ENCODE peak calls at places on chromosome 12, in nine cellular contexts. K, R, A, U, E, V, H, L and F are unnamed samples.

GRCh38 chr12:106586803-106587684 is 4.2 kb downstream of the RFX4 start:
- DNase-seq in K (peak), R (no peak), A (no peak), U (no peak), E (no peak), V (no peak), H (no peak), L (no peak), F (no peak)

GRCh38 chr12:131054345-131055092 is 100.8 kb downstream of the ADGRD1 start:
- DNase-seq in K (no peak), R (peak), A (peak), U (no peak), E (no peak), V (no peak), H (no peak), L (peak), F (no peak)

GRCh38 chr12:13195848-13196301 is 651 bp upstream of the EMP1 start:
- DNase-seq in K (no peak), R (peak), A (no peak), U (no peak), E (no peak), V (no peak), H (no peak), L (no peak), F (peak)

GRCh38 chr12:89721291-89721987 is 12.8 kb upstream of the ATP2B1 start:
- DNase-seq in K (no peak), R (no peak), A (no peak), U (no peak), E (no peak), V (no peak), H (peak), L (no peak), F (no peak)

GRCh38 chr12:45130881-45131281 is 80.0 kb upstream of the DBX2 start:
- DNase-seq in K (peak), R (peak), A (no peak), U (no peak), E (no peak), V (peak), H (peak), L (peak), F (peak)

GRCh38 chr12:1838223-1838993 is 18.0 kb downstream of the LRTM2 start:
- DNase-seq in K (no peak), R (peak), A (peak), U (no peak), E (no peak), V (no peak), H (no peak), L (no peak), F (no peak)

GRCh38 chr12:48004039-48004940 is at the start of gene COL2A1:
- DNase-seq in K (no peak), R (no peak), A (no peak), U (no peak), E (no peak), V (no peak), H (no peak), L (no peak), F (no peak)

GRCh38 chr12:77354766-77355362 is 289.5 kb upstream of the E2F7 start:
- DNase-seq in K (no peak), R (no peak), A (no peak), U (no peak), E (no peak), V (no peak), H (no peak), L (no peak), F (no peak)

GRCh38 chr12:93204896-93205295 is 172.8 kb upstream of the NUDT4 start:
- DNase-seq in K (no peak), R (no peak), A (no peak), U (no peak), E (no peak), V (no peak), H (no peak), L (no peak), F (no peak)

GRCh38 chr12:113328368-113328889 is 6.5 kb downstream of the SLC8B1 start:
- DNase-seq in K (no peak), R (no peak), A (no peak), U (no peak), E (no peak), V (no peak), H (no peak), L (no peak), F (no peak)

GRCh38 chr12:113322353-113322752 is 12.6 kb downstream of the SLC8B1 start:
- DNase-seq in K (no peak), R (no peak), A (no peak), U (no peak), E (no peak), V (no peak), H (no peak), L (no peak), F (no peak)

GRCh38 chr12:113329022-113329790 is 5.7 kb downstream of the SLC8B1 start:
- DNase-seq in K (no peak), R (no peak), A (no peak), U (no peak), E (no peak), V (no peak), H (no peak), L (no peak), F (no peak)

GRCh38 chr12:113327000-113327399 is 7.9 kb downstream of the SLC8B1 start:
- DNase-seq in K (no peak), R (no peak), A (no peak), U (no peak), E (no peak), V (no peak), H (no peak), L (no peak), F (no peak)

GRCh38 chr12:113325938-113326337 is 9.0 kb downstream of the SLC8B1 start:
- DNase-seq in K (no peak), R (peak), A (no peak), U (no peak), E (no peak), V (no peak), H (no peak), L (no peak), F (no peak)
- TF ChIP-seq POLR2AphosphoS5 in K (no peak), R (peak), A (no peak), U (no peak), E (no peak), V (no peak), H (no peak), L (no peak), F (no peak)

GRCh38 chr12:8108808-8109398 is 14.5 kb upstream of the CLEC4A start:
- DNase-seq in K (peak), R (peak), A (peak), U (peak), E (no peak), V (peak), H (peak), L (peak), F (peak)
- TF ChIP-seq POLR2AphosphoS5 in K (no peak), R (no peak), A (no peak), U (no peak), E (peak), V (no peak), H (no peak), L (no peak), F (no peak)

GRCh38 chr12:114274131-114274530 is 131.8 kb downstream of the TBX5 start:
- DNase-seq in K (no peak), R (no peak), A (no peak), U (no peak), E (no peak), V (no peak), H (no peak), L (no peak), F (no peak)
- TF ChIP-seq POLR2AphosphoS5 in K (no peak), R (no peak), A (no peak), U (no peak), E (no peak), V (no peak), H (no peak), L (no peak), F (no peak)

GRCh38 chr12:65607271-65607880 is 216.9 kb upstream of the HMGA2 start:
- DNase-seq in K (no peak), R (no peak), A (no peak), U (peak), E (no peak), V (no peak), H (no peak), L (no peak), F (no peak)
- TF ChIP-seq POLR2AphosphoS5 in K (no peak), R (no peak), A (no peak), U (no peak), E (no peak), V (no peak), H (no peak), L (no peak), F (no peak)

GRCh38 chr12:6982532-6982931 is 11.8 kb downstream of the EMG1 start:
- DNase-seq in K (no peak), R (no peak), A (no peak), U (no peak), E (no peak), V (no peak), H (no peak), L (no peak), F (no peak)

DNA sequence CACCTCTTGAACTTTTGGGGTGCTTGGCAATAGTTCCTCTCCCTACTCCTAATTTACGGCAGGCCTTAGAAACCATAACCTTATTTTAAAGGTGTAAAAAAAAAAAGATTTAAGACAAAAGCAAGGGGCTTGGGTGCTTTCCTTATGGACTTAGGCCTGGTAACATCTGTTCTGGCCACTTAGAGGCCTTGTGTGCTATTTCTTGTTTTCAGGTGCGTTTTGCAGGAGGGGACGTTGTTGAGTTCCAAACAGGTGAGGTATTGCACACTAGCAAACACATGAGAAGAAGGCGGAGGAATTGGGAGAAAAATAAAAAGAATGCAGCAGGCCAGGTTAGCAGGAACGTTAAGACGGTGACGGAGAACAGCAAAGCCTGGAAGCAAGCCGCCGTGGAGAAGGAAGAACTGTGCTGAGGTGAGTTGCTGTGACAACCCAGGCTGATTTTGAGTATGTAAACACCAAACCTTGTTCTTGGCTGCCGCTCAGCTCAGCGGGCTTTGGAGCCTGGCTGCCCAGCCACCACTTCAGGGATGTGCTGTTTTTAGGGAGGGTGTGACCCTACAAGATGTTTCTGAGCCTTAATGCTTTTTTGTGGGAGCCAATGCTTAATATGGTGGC is 17.4 kb downstream of the EMG1 start:
- DNase-seq in K (no peak), R (peak), A (no peak), U (peak), E (no peak), V (no peak), H (no peak), L (peak), F (peak)
- TF ChIP-seq POLR2AphosphoS5 in K (no peak), R (peak), A (no peak), U (peak), E (no peak), V (no peak), H (no peak), L (peak), F (no peak)